ENCODE peak calls at places on chromosomes 3 and 15, in seven cellular contexts. One of them, this sample, is unnamed.

GRCh38 chr3:153138267-153139210 is 23.5 kb upstream of the RAP2B start:
- DNase-seq in uterus: peak
- DNase-seq in tibial artery: peak
- DNase-seq in fibroblast of mammary gland: peak
- DNase-seq in mesothelial cell of epicardium: peak
- DNase-seq in stimulated activated CD4-positive, alpha-beta T cell treated with anti-CD3 and anti-CD28 coated beads, Interleukin-4, amount 100 ng/mL, for 1 hour: peak
- DNase-seq in NCI-H446: no peak
- DNase-seq in this sample: peak

GRCh38 chr3:185046623-185047022 is 106.2 kb downstream of the C3orf70 start:
- DNase-seq in uterus: no peak
- DNase-seq in tibial artery: no peak
- DNase-seq in fibroblast of mammary gland: no peak
- DNase-seq in mesothelial cell of epicardium: no peak
- DNase-seq in stimulated activated CD4-positive, alpha-beta T cell treated with anti-CD3 and anti-CD28 coated beads, Interleukin-4, amount 100 ng/mL, for 1 hour: no peak
- DNase-seq in NCI-H446: no peak
- DNase-seq in this sample: no peak

GRCh38 chr3:126445506-126445905 is 30.2 kb downstream of the ZXDC start:
- DNase-seq in uterus: no peak
- DNase-seq in tibial artery: no peak
- DNase-seq in fibroblast of mammary gland: no peak
- DNase-seq in mesothelial cell of epicardium: peak
- DNase-seq in stimulated activated CD4-positive, alpha-beta T cell treated with anti-CD3 and anti-CD28 coated beads, Interleukin-4, amount 100 ng/mL, for 1 hour: no peak
- DNase-seq in NCI-H446: no peak
- DNase-seq in this sample: no peak

GRCh38 chr3:136883967-136884720 is 22.1 kb downstream of the NCK1 start:
- DNase-seq in uterus: no peak
- DNase-seq in tibial artery: no peak
- DNase-seq in fibroblast of mammary gland: no peak
- DNase-seq in mesothelial cell of epicardium: no peak
- DNase-seq in stimulated activated CD4-positive, alpha-beta T cell treated with anti-CD3 and anti-CD28 coated beads, Interleukin-4, amount 100 ng/mL, for 1 hour: no peak
- DNase-seq in NCI-H446: peak
- DNase-seq in this sample: no peak

GRCh38 chr15:62958528-62958927 is 84.0 kb upstream of the TPM1 start:
- DNase-seq in uterus: no peak
- DNase-seq in tibial artery: no peak
- DNase-seq in fibroblast of mammary gland: no peak
- DNase-seq in mesothelial cell of epicardium: no peak
- DNase-seq in stimulated activated CD4-positive, alpha-beta T cell treated with anti-CD3 and anti-CD28 coated beads, Interleukin-4, amount 100 ng/mL, for 1 hour: no peak
- DNase-seq in NCI-H446: peak
- DNase-seq in this sample: no peak

GRCh38 chr15:70140031-70140542 is 42.4 kb upstream of the TLE3 start:
- DNase-seq in uterus: no peak
- DNase-seq in tibial artery: no peak
- DNase-seq in fibroblast of mammary gland: no peak
- DNase-seq in mesothelial cell of epicardium: no peak
- DNase-seq in stimulated activated CD4-positive, alpha-beta T cell treated with anti-CD3 and anti-CD28 coated beads, Interleukin-4, amount 100 ng/mL, for 1 hour: no peak
- DNase-seq in NCI-H446: no peak
- DNase-seq in this sample: peak

GRCh38 chr3:188526057-188526456 is 372.1 kb downstream of the LPP start:
- DNase-seq in uterus: no peak
- DNase-seq in tibial artery: no peak
- DNase-seq in fibroblast of mammary gland: peak
- DNase-seq in mesothelial cell of epicardium: no peak
- DNase-seq in stimulated activated CD4-positive, alpha-beta T cell treated with anti-CD3 and anti-CD28 coated beads, Interleukin-4, amount 100 ng/mL, for 1 hour: no peak
- DNase-seq in NCI-H446: no peak
- DNase-seq in this sample: peak

GRCh38 chr3:108838411-108838810 is 15.8 kb downstream of the TRAT1 start:
- DNase-seq in uterus: no peak
- DNase-seq in tibial artery: no peak
- DNase-seq in fibroblast of mammary gland: no peak
- DNase-seq in mesothelial cell of epicardium: no peak
- DNase-seq in stimulated activated CD4-positive, alpha-beta T cell treated with anti-CD3 and anti-CD28 coated beads, Interleukin-4, amount 100 ng/mL, for 1 hour: peak
- DNase-seq in NCI-H446: no peak
- DNase-seq in this sample: no peak

GRCh38 chr3:197518794-197519451 is 36.8 kb downstream of the BDH1 start:
- DNase-seq in uterus: no peak
- DNase-seq in tibial artery: no peak
- DNase-seq in fibroblast of mammary gland: no peak
- DNase-seq in mesothelial cell of epicardium: no peak
- DNase-seq in stimulated activated CD4-positive, alpha-beta T cell treated with anti-CD3 and anti-CD28 coated beads, Interleukin-4, amount 100 ng/mL, for 1 hour: no peak
- DNase-seq in NCI-H446: no peak
- DNase-seq in this sample: peak

GRCh38 chr3:98581474-98581873 is 11.9 kb downstream of the CPOX start:
- DNase-seq in uterus: no peak
- DNase-seq in tibial artery: no peak
- DNase-seq in fibroblast of mammary gland: no peak
- DNase-seq in mesothelial cell of epicardium: no peak
- DNase-seq in stimulated activated CD4-positive, alpha-beta T cell treated with anti-CD3 and anti-CD28 coated beads, Interleukin-4, amount 100 ng/mL, for 1 hour: no peak
- DNase-seq in NCI-H446: no peak
- DNase-seq in this sample: no peak

GRCh38 chr3:169771651-169772529 is 1.3 kb upstream of the MYNN start:
- DNase-seq in uterus: peak
- DNase-seq in tibial artery: peak
- DNase-seq in fibroblast of mammary gland: peak
- DNase-seq in mesothelial cell of epicardium: peak
- DNase-seq in stimulated activated CD4-positive, alpha-beta T cell treated with anti-CD3 and anti-CD28 coated beads, Interleukin-4, amount 100 ng/mL, for 1 hour: peak
- DNase-seq in NCI-H446: peak
- DNase-seq in this sample: peak

GRCh38 chr15:42264790-42265189 is 8.2 kb upstream of the GANC start:
- DNase-seq in uterus: no peak
- DNase-seq in tibial artery: no peak
- DNase-seq in fibroblast of mammary gland: no peak
- DNase-seq in mesothelial cell of epicardium: no peak
- DNase-seq in stimulated activated CD4-positive, alpha-beta T cell treated with anti-CD3 and anti-CD28 coated beads, Interleukin-4, amount 100 ng/mL, for 1 hour: no peak
- DNase-seq in NCI-H446: no peak
- DNase-seq in this sample: no peak

GRCh38 chr3:171833006-171833405 is 10.1 kb upstream of the TMEM212 start:
- DNase-seq in uterus: no peak
- DNase-seq in tibial artery: no peak
- DNase-seq in fibroblast of mammary gland: no peak
- DNase-seq in mesothelial cell of epicardium: no peak
- DNase-seq in stimulated activated CD4-positive, alpha-beta T cell treated with anti-CD3 and anti-CD28 coated beads, Interleukin-4, amount 100 ng/mL, for 1 hour: no peak
- DNase-seq in NCI-H446: no peak
- DNase-seq in this sample: no peak

GRCh38 chr15:73369073-73369694 is 426 bp upstream of the HCN4 start:
- DNase-seq in uterus: no peak
- DNase-seq in tibial artery: no peak
- DNase-seq in fibroblast of mammary gland: no peak
- DNase-seq in mesothelial cell of epicardium: no peak
- DNase-seq in stimulated activated CD4-positive, alpha-beta T cell treated with anti-CD3 and anti-CD28 coated beads, Interleukin-4, amount 100 ng/mL, for 1 hour: no peak
- DNase-seq in NCI-H446: no peak
- DNase-seq in this sample: no peak

GRCh38 chr3:62015111-62015510 is 358.2 kb downstream of the FEZF2 start:
- DNase-seq in uterus: no peak
- DNase-seq in tibial artery: no peak
- DNase-seq in fibroblast of mammary gland: no peak
- DNase-seq in mesothelial cell of epicardium: no peak
- DNase-seq in stimulated activated CD4-positive, alpha-beta T cell treated with anti-CD3 and anti-CD28 coated beads, Interleukin-4, amount 100 ng/mL, for 1 hour: no peak
- DNase-seq in NCI-H446: no peak
- DNase-seq in this sample: no peak

This sample was measured in NB4.